ENCODE peak calls at places on chromosomes 2 and 18, in eight cellular contexts. S is fibroblast of the conjunctiva; Y is Right ventricle myocardium superior; L is activated CD4-positive, alpha-beta T cell treated with anti-CD3 and anti-CD28 coated beads for 36 hours; V is AG09319; U is AG08396; B is tibial artery; T is mucosa of gallbladder. R is an unnamed sample.

GRCh38 chr2:209276000-209276399 is 147.8 kb upstream of the MAP2 start:
- DNase-seq in S (no peak), V (no peak), Y (no peak), B (no peak), U (no peak), L (no peak), T (no peak), R (no peak)

GRCh38 chr2:217412721-217413120 is 552.9 kb upstream of the TNP1 start:
- DNase-seq in U (no peak), T (no peak), V (no peak), Y (no peak), S (no peak), L (no peak), B (peak; percentile 48), R (no peak)

GRCh38 chr18:42330296-42330695 is 375.3 kb downstream of the PIK3C3 start:
- DNase-seq in S (no peak), T (no peak), B (no peak), L (no peak), Y (no peak), V (no peak), U (no peak), R (no peak)

GRCh38 chr2:36568533-36569246 is 29.3 kb downstream of the FEZ2 start:
- DNase-seq in U (peak; percentile 17), Y (no peak), L (no peak), V (no peak), S (no peak), B (no peak), T (no peak), R (no peak)

GRCh38 chr2:237156131-237156856 is 70.6 kb downstream of the COPS8 start:
- DNase-seq in U (peak; percentile 92), Y (peak; percentile 68), T (no peak), L (peak; percentile 80), V (peak; percentile 69), S (peak; percentile 74), B (peak; percentile 76), R (peak; percentile 79)

GRCh38 chr2:9895669-9896068 is 52.4 kb downstream of the TAF1B start:
- DNase-seq in Y (no peak), S (no peak), T (no peak), L (no peak), B (no peak), U (no peak), V (no peak), R (no peak)

GRCh38 chr2:238968616-238969394 is 120.9 kb downstream of the TWIST2 start:
- DNase-seq in T (peak; percentile 7), Y (no peak), U (no peak), V (no peak), B (no peak), L (no peak), S (no peak), R (no peak)

GRCh38 chr2:222038086-222038802 is 260.6 kb downstream of the PAX3 start:
- DNase-seq in Y (no peak), T (no peak), S (no peak), B (no peak), U (no peak), V (no peak), L (no peak), R (no peak)

GRCh38 chr2:192082121-192082520 is 112.6 kb downstream of the TMEFF2 start:
- DNase-seq in S (no peak), Y (no peak), U (no peak), T (no peak), L (no peak), B (no peak), V (no peak), R (no peak)

GRCh38 chr2:85913854-85914524 is 25.2 kb upstream of the ST3GAL5 start:
- DNase-seq in U (no peak), T (no peak), B (peak; percentile 67), S (peak; percentile 80), Y (no peak), L (no peak), V (no peak), R (no peak)

GRCh38 chr18:57209697-57210096 is 62.8 kb downstream of the BOD1L2 start:
- DNase-seq in V (no peak), B (no peak), U (no peak), S (no peak), T (no peak), L (peak; percentile 21), Y (no peak), R (no peak)

GRCh38 chr18:65326831-65327230 is 424.0 kb upstream of the CDH7 start:
- DNase-seq in V (no peak), Y (no peak), U (no peak), S (no peak), B (no peak), L (no peak), T (no peak), R (no peak)

GRCh38 chr18:62486290-62486964 is 36.4 kb upstream of the ZCCHC2 start:
- DNase-seq in L (peak; percentile 73), T (peak; percentile 68), V (no peak), U (no peak), Y (no peak), S (no peak), B (no peak), R (no peak)

GRCh38 chr2:239302808-239303557 is 97.8 kb downstream of the HDAC4 start:
- DNase-seq in S (no peak), L (peak; percentile 6), U (no peak), Y (no peak), T (no peak), B (no peak), V (no peak), R (peak; percentile 44)

GRCh38 chr2:15259356-15259756 is 301.8 kb downstream of the NBAS start:
- DNase-seq in L (no peak), Y (no peak), V (no peak), U (no peak), S (no peak), B (no peak), T (no peak), R (no peak)

GRCh38 chr18:6747646-6748045 is 18.1 kb downstream of the ARHGAP28 start:
- DNase-seq in U (peak; percentile 32), S (peak; percentile 95), T (no peak), Y (no peak), V (peak; percentile 53), B (no peak), L (no peak), R (no peak)

GRCh38 chr2:8310557-8311455 is 371.1 kb upstream of the ID2 start:
- DNase-seq in T (no peak), Y (no peak), S (no peak), U (no peak), B (no peak), L (peak; percentile 78), V (no peak), R (no peak)

GRCh38 chr2:201697899-201698298 is 545 bp downstream of the MPP4 start:
- DNase-seq in Y (no peak), L (no peak), S (peak; percentile 70), T (no peak), V (no peak), B (no peak), U (peak; percentile 43), R (no peak)

GRCh38 chr2:219569041-219569440 is 2.3 kb downstream of the OBSL1 start:
- DNase-seq in Y (no peak), T (no peak), U (no peak), S (no peak), B (no peak), L (no peak), V (no peak), R (no peak)

GRCh38 chr2:161046876-161047275 is 113.4 kb upstream of the TANK start:
- DNase-seq in S (no peak), V (no peak), L (no peak), T (no peak), U (no peak), Y (no peak), B (no peak), R (no peak)

GRCh38 chr2:220705678-220706077 is 866.4 kb downstream of the EPHA4 start:
- DNase-seq in U (no peak), T (no peak), B (no peak), Y (no peak), S (no peak), L (no peak), V (no peak), R (no peak)

GRCh38 chr2:141554810-141555209 is 576.0 kb downstream of the LRP1B start:
- DNase-seq in B (no peak), S (peak; percentile 18), Y (no peak), T (peak; percentile 12), V (no peak), L (no peak), U (no peak), R (no peak)

GRCh38 chr2:180006781-180007579 is at the start of gene CWC22:
- DNase-seq in S (peak; percentile 87), L (peak; percentile 91), B (peak; percentile 93), T (peak; percentile 94), U (peak; percentile 73), Y (peak; percentile 88), V (peak; percentile 66), R (peak; percentile 85)